ENCODE peak calls at places on chromosomes 16 and 17, in eight cellular contexts. T, Z, Y, G, W, Q, H and V are unnamed samples.

GRCh38 chr17:76468634-76469010 is 1.2 kb downstream of the AANAT start:
- DNase-seq in Z (no peak), Y (no peak), T (no peak), W (no peak), Q (no peak), G (no peak), H (no peak), V (no peak)

GRCh38 chr17:2549392-2550211 is 37.9 kb upstream of the METTL16 start:
- DNase-seq in T (no peak), W (no peak), H (no peak), Q (no peak), Y (no peak), G (no peak), Z (no peak), V (no peak)

GRCh38 chr16:82744958-82745357 is 118.2 kb downstream of the CDH13 start:
- DNase-seq in Q (no peak), W (no peak), Y (no peak), G (no peak), T (no peak), Z (no peak), H (no peak), V (no peak)

GRCh38 chr17:2796164-2797140 is at the start of gene RAP1GAP2:
- DNase-seq in Y (peak), Q (no peak), H (peak), G (no peak), Z (no peak), T (no peak), W (no peak), V (no peak)

GRCh38 chr17:59844884-59845594 is 47.7 kb downstream of the TUBD1 start:
- DNase-seq in Z (no peak), Q (no peak), T (no peak), G (peak), H (no peak), Y (no peak), W (no peak), V (no peak)

GRCh38 chr16:12395266-12395665 is 408.4 kb downstream of the CPPED1 start:
- DNase-seq in Q (no peak), G (no peak), Z (no peak), W (no peak), T (no peak), H (no peak), Y (no peak), V (no peak)

GRCh38 chr16:57657228-57657627 is 10.9 kb upstream of the ADGRG3 start:
- DNase-seq in G (no peak), W (no peak), Y (no peak), Z (no peak), T (no peak), Q (no peak), H (no peak), V (no peak)

GRCh38 chr17:57372156-57372555 is 115.8 kb downstream of the MSI2 start:
- DNase-seq in W (no peak), Y (no peak), G (peak), T (no peak), H (no peak), Z (no peak), Q (no peak), V (no peak)

GRCh38 chr17:48812001-48812400 is 5.0 kb downstream of the TTLL6 start:
- DNase-seq in T (no peak), Y (no peak), G (no peak), W (no peak), Z (no peak), Q (no peak), H (no peak), V (no peak)

GRCh38 chr16:66490774-66491715 is 58.9 kb downstream of the TK2 start:
- DNase-seq in H (no peak), Q (no peak), Y (no peak), W (no peak), T (no peak), G (no peak), Z (peak), V (no peak)

GRCh38 chr17:69961488-69962145 is 113.4 kb upstream of the KCNJ16 start:
- DNase-seq in Z (no peak), H (peak), W (no peak), G (no peak), T (no peak), Q (peak), Y (peak), V (no peak)

GRCh38 chr16:16045879-16046278 is 96.5 kb downstream of the ABCC1 start:
- DNase-seq in Z (no peak), W (peak), H (no peak), T (no peak), Y (no peak), G (no peak), Q (no peak), V (no peak)

GRCh38 chr17:56319531-56319930 is 166.3 kb downstream of the ANKFN1 start:
- DNase-seq in Z (no peak), Q (no peak), H (peak), T (no peak), G (peak), W (peak), Y (peak), V (no peak)

GRCh38 chr16:371729-372521 is 1.6 kb upstream of the MRPL28 start:
- DNase-seq in G (no peak), Y (no peak), T (no peak), Z (no peak), W (no peak), Q (no peak), H (no peak), V (no peak)

GRCh38 chr17:29659155-29659554 is 36.4 kb upstream of the CORO6 start:
- DNase-seq in T (no peak), W (no peak), Z (no peak), G (no peak), H (no peak), Y (no peak), Q (no peak), V (no peak)

GRCh38 chr17:55177159-55177913 is 87.4 kb upstream of the HLF start:
- DNase-seq in Q (no peak), W (no peak), T (no peak), Y (peak), G (no peak), Z (no peak), H (no peak), V (no peak)

GRCh38 chr17:40017422-40018080 is 2.3 kb downstream of the CSF3 start:
- DNase-seq in H (no peak), T (no peak), G (no peak), Z (no peak), Q (no peak), Y (no peak), W (peak), V (no peak)

GRCh38 chr17:2292100-2292499 is 11.5 kb downstream of the SMG6 start:
- DNase-seq in W (no peak), Y (no peak), G (no peak), Z (no peak), H (no peak), Q (no peak), T (no peak), V (no peak)

GRCh38 chr17:67982686-67983085 is 13.6 kb downstream of the C17orf58 start:
- DNase-seq in G (no peak), T (no peak), H (no peak), Q (no peak), W (no peak), Y (no peak), Z (no peak), V (no peak)

GRCh38 chr17:78610951-78611511 is 33.8 kb upstream of the DNAH17 start:
- DNase-seq in T (no peak), G (no peak), Q (no peak), Z (no peak), W (peak), Y (no peak), H (no peak), V (no peak)

GRCh38 chr17:10610821-10611323 is 46.2 kb downstream of the MYH3 start:
- DNase-seq in H (no peak), W (no peak), T (no peak), Q (no peak), G (no peak), Y (no peak), Z (no peak), V (no peak)

GRCh38 chr17:10987786-10988185 is 149.9 kb upstream of the PIRT start:
- DNase-seq in T (no peak), W (no peak), G (no peak), Y (no peak), H (no peak), Z (no peak), Q (no peak), V (no peak)

GRCh38 chr16:81555660-81556059 is 111.1 kb downstream of the CMIP start:
- DNase-seq in Q (no peak), W (no peak), Z (no peak), H (no peak), G (no peak), Y (no peak), T (no peak), V (no peak)

GRCh38 chr16:79602615-79603014 is 2.1 kb upstream of the MAF start:
- DNase-seq in G (no peak), Z (no peak), W (no peak), Q (no peak), T (no peak), Y (no peak), H (peak), V (no peak)
- H3K4me3 ChIP-seq in G (no peak), Z (peak), W (no peak), Q (no peak), T (peak), Y (no peak), H (peak), V (no peak)

GRCh38 chr16:4358831-4359561 is 7.9 kb upstream of the PAM16 start:
- DNase-seq in H (no peak), Z (no peak), T (peak), W (peak), Q (peak), G (peak), Y (peak), V (no peak)

GRCh38 chr16:4360538-4361021 is 9.5 kb upstream of the PAM16 start:
- DNase-seq in T (no peak), G (no peak), Q (no peak), Z (no peak), Y (no peak), W (peak), H (no peak), V (no peak)

GRCh38 chr16:4356820-4357219 is 5.7 kb upstream of the PAM16 start:
- DNase-seq in Z (no peak), T (no peak), W (no peak), Y (no peak), H (no peak), G (no peak), Q (no peak), V (no peak)

GRCh38 chr16:4359914-4360313 is 8.8 kb upstream of the PAM16 start:
- DNase-seq in W (no peak), Q (no peak), Y (no peak), Z (no peak), H (no peak), T (no peak), G (no peak), V (no peak)

GRCh38 chr16:4358236-4358635 is 7.1 kb upstream of the PAM16 start:
- DNase-seq in T (no peak), W (no peak), G (no peak), Y (no peak), Z (peak), Q (no peak), H (no peak), V (no peak)
- TF ChIP-seq CTCF in T (no peak), W (no peak), G (no peak), Y (no peak), Z (no peak), Q (no peak), H (no peak), V (no peak)

GRCh38 chr17:50289268-50289667 is 15.0 kb downstream of the TMEM92 start:
- DNase-seq in Q (no peak), H (no peak), G (peak), Y (no peak), T (peak), W (no peak), Z (no peak), V (no peak)
- H3K4me3 ChIP-seq in Q (no peak), H (no peak), G (no peak), Y (no peak), T (no peak), W (peak), Z (no peak), V (peak)

DNA sequence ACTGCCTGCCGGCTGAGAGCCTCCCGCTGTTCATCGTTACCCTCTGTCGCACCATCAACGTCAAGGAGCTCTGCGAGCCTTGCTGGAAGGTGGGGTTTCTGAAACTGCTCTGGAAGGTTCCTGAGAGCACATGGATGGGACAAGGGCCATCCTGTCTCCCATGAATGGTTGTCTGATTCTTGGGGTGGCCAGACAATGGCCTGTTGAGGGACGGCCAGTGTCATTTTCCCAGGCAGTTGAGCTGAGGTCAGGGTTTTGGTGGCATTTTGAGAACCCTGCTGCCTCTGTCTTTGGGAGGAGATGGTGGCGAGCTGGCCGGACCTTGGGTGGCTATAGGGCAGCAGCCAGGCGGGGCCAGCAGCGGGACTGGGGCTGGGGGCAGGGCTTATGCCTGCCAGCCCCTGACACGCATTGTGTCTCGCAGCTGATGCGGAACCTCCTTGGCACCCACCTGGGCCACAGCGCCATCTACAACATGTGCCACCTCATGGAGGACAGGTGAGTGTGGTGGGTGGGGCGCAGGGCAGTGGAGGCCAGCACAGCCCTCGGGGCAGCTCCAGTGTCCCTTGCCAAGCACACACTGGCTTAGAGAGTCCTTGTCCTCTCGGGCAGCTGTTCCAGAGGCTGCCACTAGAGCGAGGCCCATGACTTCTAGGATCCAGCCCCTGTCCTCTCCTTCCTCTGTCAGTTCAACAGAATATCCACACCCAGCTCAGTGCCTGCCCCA is 9.1 kb downstream of the TSC2 start:
- DNase-seq in W (no peak), H (no peak), Q (no peak), T (no peak), Y (no peak), G (no peak), Z (no peak), V (no peak)
- TF ChIP-seq CTCF in W (peak), H (no peak), Q (no peak), T (no peak), Y (no peak), G (peak), Z (peak), V (no peak)

GRCh38 chr17:58416396-58416795 is 938 bp downstream of the RNF43 start:
- DNase-seq in G (no peak), Z (no peak), T (no peak), W (no peak), H (no peak), Y (no peak), Q (no peak), V (no peak)
- H3K4me3 ChIP-seq in G (no peak), Z (peak), T (no peak), W (no peak), H (no peak), Y (no peak), Q (no peak), V (no peak)

GRCh38 chr17:81908793-81909192 is 2.4 kb downstream of the PCYT2 start:
- DNase-seq in Q (no peak), W (no peak), Z (no peak), T (no peak), H (no peak), G (no peak), Y (no peak), V (no peak)

GRCh38 chr17:81906476-81907218 is 4.6 kb downstream of the PCYT2 start:
- DNase-seq in Y (no peak), Q (no peak), H (no peak), Z (no peak), G (no peak), T (no peak), W (no peak), V (no peak)

GRCh38 chr17:81905993-81906392 is 4.0 kb downstream of the NPB start:
- DNase-seq in Q (no peak), W (no peak), G (no peak), T (no peak), Y (no peak), H (no peak), Z (no peak), V (no peak)

GRCh38 chr17:81909231-81909630 is 2.0 kb downstream of the PCYT2 start:
- DNase-seq in T (no peak), Q (no peak), G (no peak), W (no peak), H (no peak), Z (no peak), Y (no peak), V (no peak)

DNA sequence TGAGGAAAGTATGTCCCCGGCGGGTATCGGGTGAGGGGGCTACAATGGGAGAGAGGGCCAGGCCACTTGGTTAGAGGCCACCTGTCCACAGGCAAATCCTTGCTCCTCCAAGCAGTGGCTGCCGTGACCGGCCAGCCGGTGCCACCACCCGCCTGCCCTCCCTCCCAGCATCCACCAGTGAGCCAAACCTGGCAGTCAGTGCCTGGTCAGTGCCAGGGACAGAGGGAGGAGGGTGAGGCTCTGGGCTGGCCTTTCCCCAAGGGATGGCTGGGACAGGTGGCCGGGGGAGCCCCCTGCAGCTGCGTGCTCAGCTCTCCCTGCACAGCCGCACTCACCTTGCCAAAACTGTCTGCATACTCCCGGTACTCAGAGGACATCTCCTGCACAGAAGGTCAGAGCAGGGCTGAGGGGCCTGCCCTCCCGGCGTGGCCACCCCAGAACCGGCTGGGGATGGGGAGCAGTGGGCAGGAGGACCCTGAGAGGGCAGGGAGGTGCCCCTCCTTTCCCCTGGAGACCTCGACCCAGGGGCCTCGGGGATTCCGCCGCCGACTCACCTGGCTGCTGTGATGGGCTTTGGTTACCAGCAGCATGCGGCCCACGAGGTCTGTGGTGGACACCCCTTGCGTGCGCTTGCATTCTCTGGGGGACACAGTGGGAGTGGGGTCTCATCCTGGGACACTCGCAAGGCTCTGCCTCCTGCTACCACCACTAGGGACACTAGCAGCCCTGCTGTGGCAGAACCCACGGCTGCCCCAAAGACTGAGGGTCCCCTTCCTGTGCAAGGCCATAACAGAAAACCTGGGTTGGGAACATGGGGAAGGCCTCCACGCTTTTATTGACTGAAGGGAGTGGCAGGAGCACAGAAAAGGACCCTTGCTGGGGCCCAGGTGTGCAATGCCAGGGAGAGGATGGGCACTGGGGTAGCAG is 3.7 kb downstream of the PCYT2 start:
- DNase-seq in G (no peak), T (no peak), Q (no peak), Z (no peak), Y (no peak), H (no peak), W (no peak), V (no peak)
- TF ChIP-seq CTCF in G (peak), T (no peak), Q (no peak), Z (no peak), Y (no peak), H (peak), W (peak), V (no peak)

DNA sequence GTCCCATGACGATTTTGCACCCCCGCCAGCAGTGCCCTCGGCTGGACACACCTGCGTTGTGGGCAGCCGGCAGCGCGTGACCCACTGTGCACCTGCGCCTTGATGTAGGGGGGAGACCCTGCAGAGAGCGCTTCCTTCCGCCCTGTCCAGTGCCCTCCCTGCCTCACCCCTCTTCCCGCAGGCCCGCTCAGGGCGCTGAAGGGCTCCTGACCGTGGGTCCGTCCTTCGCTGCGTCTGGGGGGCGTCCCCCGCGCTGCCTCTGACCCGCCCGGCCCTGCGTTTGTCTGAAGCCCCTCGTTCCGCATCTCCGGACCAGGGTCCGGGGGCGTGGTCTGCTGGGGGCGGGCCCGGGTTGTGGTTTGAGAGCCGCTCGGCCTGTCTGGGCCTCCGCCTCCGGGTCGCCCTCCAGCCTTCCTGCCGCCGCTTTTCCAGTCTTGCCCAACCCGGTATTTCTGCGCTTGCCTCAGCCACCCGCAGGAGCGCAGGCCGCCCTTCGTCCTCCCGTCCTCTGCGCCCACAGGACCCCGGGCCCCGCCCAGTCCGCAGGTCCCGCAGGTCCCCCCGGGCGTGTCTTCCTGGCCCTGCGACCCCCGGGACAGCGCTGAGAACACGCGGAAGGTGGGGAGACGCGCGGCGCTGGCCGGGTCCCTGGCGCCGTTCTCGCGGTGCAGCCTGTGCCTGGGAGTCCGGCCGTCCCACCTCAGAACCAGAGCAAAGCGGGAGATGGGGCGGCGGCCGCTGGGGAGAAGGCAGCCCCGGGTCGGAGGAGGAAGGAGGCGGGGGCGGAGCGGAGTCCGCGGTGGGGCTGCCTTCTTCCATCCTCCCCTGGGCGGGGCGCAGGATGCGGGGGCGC is 4.0 kb upstream of the IL17C start:
- DNase-seq in Y (peak), G (peak), T (no peak), Z (no peak), W (no peak), Q (no peak), H (peak), V (no peak)
- H3K4me3 ChIP-seq in Y (no peak), G (peak), T (peak), Z (no peak), W (no peak), Q (no peak), H (peak), V (peak)

GRCh38 chr16:21150375-21151001 is at the start of gene DNAH3:
- DNase-seq in Y (peak), W (peak), Z (no peak), Q (no peak), T (no peak), G (peak), H (no peak), V (no peak)
- TF ChIP-seq CTCF in Y (no peak), W (no peak), Z (no peak), Q (no peak), T (no peak), G (no peak), H (no peak), V (no peak)

GRCh38 chr16:86579268-86580062 is 1.1 kb downstream of the FOXL1 start:
- DNase-seq in Q (no peak), G (no peak), T (no peak), Z (no peak), W (no peak), Y (no peak), H (no peak), V (no peak)
- H3K4me3 ChIP-seq in Q (no peak), G (peak), T (no peak), Z (no peak), W (peak), Y (no peak), H (no peak), V (peak)